ENCODE peak calls at places on chromosomes 12 and 14, in ten cellular contexts. One of them, this sample, is unnamed. For H3K4me1, the result is how much of the 10 kb centered on the place peaks cover.

GRCh38 chr14:22973217-22974032 is 8.9 kb downstream of the AJUBA start:
- DNase-seq in stomach: peak
- DNase-seq in heart left ventricle: no peak
- DNase-seq in right cardiac atrium: no peak
- DNase-seq in colonic mucosa: peak
- DNase-seq in fibroblast of lung: peak
- DNase-seq in foreskin keratinocyte: no peak
- DNase-seq in ovary: no peak
- DNase-seq in adrenal gland: peak
- DNase-seq in effector memory CD4-positive, alpha-beta T cell: no peak
- DNase-seq in this sample: peak

GRCh38 chr14:101480022-101480746 is 81.1 kb upstream of the DIO3 start:
- DNase-seq in fibroblast of lung: no peak
- DNase-seq in stomach: peak
- DNase-seq in foreskin keratinocyte: no peak
- DNase-seq in ovary: no peak
- DNase-seq in effector memory CD4-positive, alpha-beta T cell: no peak
- DNase-seq in heart left ventricle: no peak
- DNase-seq in right cardiac atrium: no peak
- DNase-seq in adrenal gland: peak
- DNase-seq in colonic mucosa: peak
- DNase-seq in this sample: no peak

GRCh38 chr14:98189944-98190343 is 1082.1 kb downstream of the BCL11B start:
- DNase-seq in right cardiac atrium: no peak
- DNase-seq in stomach: no peak
- DNase-seq in foreskin keratinocyte: no peak
- DNase-seq in ovary: no peak
- DNase-seq in effector memory CD4-positive, alpha-beta T cell: no peak
- DNase-seq in colonic mucosa: no peak
- DNase-seq in adrenal gland: no peak
- DNase-seq in heart left ventricle: no peak
- DNase-seq in fibroblast of lung: no peak
- DNase-seq in this sample: no peak

GRCh38 chr12:74468401-74468800 is 69.2 kb upstream of the ATXN7L3B start:
- DNase-seq in stomach: no peak
- DNase-seq in foreskin keratinocyte: no peak
- DNase-seq in right cardiac atrium: no peak
- DNase-seq in fibroblast of lung: no peak
- DNase-seq in effector memory CD4-positive, alpha-beta T cell: no peak
- DNase-seq in heart left ventricle: no peak
- DNase-seq in colonic mucosa: no peak
- DNase-seq in ovary: no peak
- DNase-seq in adrenal gland: no peak
- DNase-seq in this sample: no peak

GRCh38 chr12:125330645-125331341 is 265.6 kb downstream of the AACS start:
- DNase-seq in heart left ventricle: peak
- DNase-seq in colonic mucosa: peak
- DNase-seq in right cardiac atrium: peak
- DNase-seq in effector memory CD4-positive, alpha-beta T cell: no peak
- DNase-seq in ovary: peak
- DNase-seq in foreskin keratinocyte: no peak
- DNase-seq in fibroblast of lung: peak
- DNase-seq in adrenal gland: peak
- DNase-seq in stomach: peak
- DNase-seq in this sample: peak

GRCh38 chr12:104709692-104710435 is 248.2 kb downstream of the SLC41A2 start:
- DNase-seq in foreskin keratinocyte: no peak
- DNase-seq in effector memory CD4-positive, alpha-beta T cell: no peak
- DNase-seq in right cardiac atrium: no peak
- DNase-seq in stomach: no peak
- DNase-seq in fibroblast of lung: no peak
- DNase-seq in heart left ventricle: no peak
- DNase-seq in colonic mucosa: no peak
- DNase-seq in adrenal gland: no peak
- DNase-seq in ovary: no peak
- DNase-seq in this sample: no peak

GRCh38 chr12:67795235-67795634 is 146.7 kb downstream of the DYRK2 start:
- DNase-seq in colonic mucosa: no peak
- DNase-seq in adrenal gland: no peak
- DNase-seq in fibroblast of lung: no peak
- DNase-seq in right cardiac atrium: no peak
- DNase-seq in heart left ventricle: no peak
- DNase-seq in effector memory CD4-positive, alpha-beta T cell: no peak
- DNase-seq in stomach: no peak
- DNase-seq in foreskin keratinocyte: no peak
- DNase-seq in ovary: no peak
- DNase-seq in this sample: no peak

GRCh38 chr14:55356913-55357312 is 54.7 kb downstream of the ATG14 start:
- DNase-seq in fibroblast of lung: no peak
- DNase-seq in heart left ventricle: no peak
- DNase-seq in right cardiac atrium: no peak
- DNase-seq in foreskin keratinocyte: no peak
- DNase-seq in effector memory CD4-positive, alpha-beta T cell: no peak
- DNase-seq in stomach: no peak
- DNase-seq in ovary: no peak
- DNase-seq in colonic mucosa: peak
- DNase-seq in adrenal gland: no peak
- DNase-seq in this sample: no peak

DNA sequence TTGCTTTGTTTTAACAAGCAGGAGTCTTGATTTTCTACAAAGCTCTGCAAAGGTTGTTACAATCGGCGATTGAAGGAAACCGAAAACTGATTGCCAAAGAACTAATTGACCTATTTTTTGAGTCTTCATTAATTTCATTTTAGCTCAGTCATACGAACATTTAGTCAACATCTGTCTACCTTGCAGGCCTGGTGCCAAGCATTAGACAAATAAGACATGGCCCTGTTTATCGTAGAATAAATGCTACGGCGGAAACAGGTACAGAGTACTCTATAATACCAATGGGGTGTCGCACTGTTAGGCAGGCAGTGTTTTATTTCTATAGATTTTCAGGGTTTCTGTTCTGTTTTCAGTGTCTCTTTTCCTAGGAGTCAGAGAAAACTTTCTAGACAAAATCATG is 171.5 kb downstream of the BCAT1 start:
- DNase-seq in stomach: no peak
- DNase-seq in foreskin keratinocyte: no peak
- DNase-seq in effector memory CD4-positive, alpha-beta T cell: no peak
- DNase-seq in fibroblast of lung: no peak
- DNase-seq in right cardiac atrium: no peak
- DNase-seq in ovary: no peak
- DNase-seq in colonic mucosa: no peak
- DNase-seq in heart left ventricle: no peak
- DNase-seq in adrenal gland: peak
- DNase-seq in this sample: no peak
- H3K4me1 ChIP-seq in stomach: under half
- H3K4me1 ChIP-seq in foreskin keratinocyte: under half
- H3K4me1 ChIP-seq in effector memory CD4-positive, alpha-beta T cell: under half
- H3K4me1 ChIP-seq in fibroblast of lung: under half
- H3K4me1 ChIP-seq in right cardiac atrium: under half
- H3K4me1 ChIP-seq in ovary: under half
- H3K4me1 ChIP-seq in colonic mucosa: under half
- H3K4me1 ChIP-seq in heart left ventricle: under half
- H3K4me1 ChIP-seq in adrenal gland: under half
- H3K4me1 ChIP-seq in this sample: under half

GRCh38 chr14:61720302-61720677 is 25.0 kb downstream of the HIF1A start:
- DNase-seq in right cardiac atrium: no peak
- DNase-seq in effector memory CD4-positive, alpha-beta T cell: no peak
- DNase-seq in colonic mucosa: no peak
- DNase-seq in ovary: no peak
- DNase-seq in heart left ventricle: no peak
- DNase-seq in stomach: no peak
- DNase-seq in fibroblast of lung: peak
- DNase-seq in foreskin keratinocyte: no peak
- DNase-seq in adrenal gland: no peak
- DNase-seq in this sample: no peak

GRCh38 chr14:61713724-61714437 is 18.6 kb downstream of the HIF1A start:
- DNase-seq in fibroblast of lung: no peak
- DNase-seq in right cardiac atrium: no peak
- DNase-seq in colonic mucosa: no peak
- DNase-seq in foreskin keratinocyte: no peak
- DNase-seq in ovary: no peak
- DNase-seq in adrenal gland: no peak
- DNase-seq in effector memory CD4-positive, alpha-beta T cell: no peak
- DNase-seq in heart left ventricle: no peak
- DNase-seq in stomach: no peak
- DNase-seq in this sample: no peak

GRCh38 chr14:61719344-61720301 is 24.3 kb downstream of the HIF1A start:
- DNase-seq in foreskin keratinocyte: no peak
- DNase-seq in effector memory CD4-positive, alpha-beta T cell: no peak
- DNase-seq in stomach: no peak
- DNase-seq in colonic mucosa: no peak
- DNase-seq in adrenal gland: no peak
- DNase-seq in ovary: no peak
- DNase-seq in heart left ventricle: no peak
- DNase-seq in fibroblast of lung: no peak
- DNase-seq in right cardiac atrium: no peak
- DNase-seq in this sample: no peak

GRCh38 chr14:61718039-61718438 is 22.7 kb downstream of the HIF1A start:
- DNase-seq in adrenal gland: no peak
- DNase-seq in effector memory CD4-positive, alpha-beta T cell: no peak
- DNase-seq in right cardiac atrium: no peak
- DNase-seq in heart left ventricle: no peak
- DNase-seq in stomach: no peak
- DNase-seq in colonic mucosa: no peak
- DNase-seq in fibroblast of lung: no peak
- DNase-seq in ovary: no peak
- DNase-seq in foreskin keratinocyte: no peak
- DNase-seq in this sample: no peak

DNA sequence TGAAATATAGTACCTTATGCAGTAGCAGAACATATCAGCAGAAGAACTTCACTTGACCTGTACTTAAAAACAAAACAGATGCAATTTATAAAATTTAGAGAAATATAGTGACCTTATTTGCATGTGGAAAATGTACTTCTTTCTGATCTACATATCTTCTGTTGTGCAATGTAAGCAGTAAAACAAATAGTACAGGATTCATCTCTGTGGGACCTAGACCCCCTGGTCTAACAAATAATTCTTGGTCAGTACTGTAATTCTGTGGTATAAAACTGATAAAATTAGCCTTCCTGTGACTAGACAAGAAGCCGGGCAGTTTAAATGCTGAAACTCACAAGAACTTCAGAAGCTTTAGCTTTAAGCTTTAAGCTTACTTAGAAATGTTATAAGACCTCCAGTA is 21.6 kb downstream of the HIF1A start:
- DNase-seq in colonic mucosa: no peak
- DNase-seq in foreskin keratinocyte: no peak
- DNase-seq in ovary: no peak
- DNase-seq in right cardiac atrium: no peak
- DNase-seq in stomach: no peak
- DNase-seq in adrenal gland: no peak
- DNase-seq in heart left ventricle: no peak
- DNase-seq in effector memory CD4-positive, alpha-beta T cell: no peak
- DNase-seq in fibroblast of lung: no peak
- DNase-seq in this sample: no peak
- H3K4me1 ChIP-seq in colonic mucosa: under half
- H3K4me1 ChIP-seq in foreskin keratinocyte: under half
- H3K4me1 ChIP-seq in ovary: under half
- H3K4me1 ChIP-seq in right cardiac atrium: under half
- H3K4me1 ChIP-seq in stomach: half or more
- H3K4me1 ChIP-seq in adrenal gland: under half
- H3K4me1 ChIP-seq in heart left ventricle: half or more
- H3K4me1 ChIP-seq in effector memory CD4-positive, alpha-beta T cell: under half
- H3K4me1 ChIP-seq in fibroblast of lung: under half
- H3K4me1 ChIP-seq in this sample: half or more

GRCh38 chr12:573226-573625 is 90.0 kb downstream of the NINJ2 start:
- DNase-seq in effector memory CD4-positive, alpha-beta T cell: no peak
- DNase-seq in adrenal gland: no peak
- DNase-seq in heart left ventricle: no peak
- DNase-seq in fibroblast of lung: no peak
- DNase-seq in stomach: peak
- DNase-seq in foreskin keratinocyte: no peak
- DNase-seq in colonic mucosa: no peak
- DNase-seq in ovary: no peak
- DNase-seq in right cardiac atrium: no peak
- DNase-seq in this sample: no peak

GRCh38 chr12:574475-575128 is 88.6 kb downstream of the NINJ2 start:
- DNase-seq in effector memory CD4-positive, alpha-beta T cell: no peak
- DNase-seq in ovary: no peak
- DNase-seq in foreskin keratinocyte: peak
- DNase-seq in heart left ventricle: no peak
- DNase-seq in colonic mucosa: no peak
- DNase-seq in adrenal gland: no peak
- DNase-seq in right cardiac atrium: no peak
- DNase-seq in fibroblast of lung: peak
- DNase-seq in stomach: peak
- DNase-seq in this sample: no peak

GRCh38 chr12:570949-571794 is 92.1 kb downstream of the NINJ2 start:
- DNase-seq in stomach: peak
- DNase-seq in heart left ventricle: peak
- DNase-seq in foreskin keratinocyte: peak
- DNase-seq in right cardiac atrium: peak
- DNase-seq in adrenal gland: peak
- DNase-seq in effector memory CD4-positive, alpha-beta T cell: no peak
- DNase-seq in colonic mucosa: peak
- DNase-seq in ovary: peak
- DNase-seq in fibroblast of lung: peak
- DNase-seq in this sample: peak

GRCh38 chr12:571795-572531 is 91.3 kb downstream of the NINJ2 start:
- DNase-seq in ovary: peak
- DNase-seq in right cardiac atrium: peak
- DNase-seq in fibroblast of lung: no peak
- DNase-seq in adrenal gland: peak
- DNase-seq in heart left ventricle: peak
- DNase-seq in stomach: peak
- DNase-seq in foreskin keratinocyte: peak
- DNase-seq in effector memory CD4-positive, alpha-beta T cell: no peak
- DNase-seq in colonic mucosa: no peak
- DNase-seq in this sample: no peak

GRCh38 chr12:572532-572899 is 90.7 kb downstream of the NINJ2 start:
- DNase-seq in effector memory CD4-positive, alpha-beta T cell: no peak
- DNase-seq in adrenal gland: no peak
- DNase-seq in ovary: no peak
- DNase-seq in heart left ventricle: no peak
- DNase-seq in stomach: peak
- DNase-seq in right cardiac atrium: no peak
- DNase-seq in fibroblast of lung: peak
- DNase-seq in colonic mucosa: no peak
- DNase-seq in foreskin keratinocyte: peak
- DNase-seq in this sample: no peak
- H3K4me1 ChIP-seq in effector memory CD4-positive, alpha-beta T cell: under half
- H3K4me1 ChIP-seq in adrenal gland: under half
- H3K4me1 ChIP-seq in ovary: under half
- H3K4me1 ChIP-seq in heart left ventricle: half or more
- H3K4me1 ChIP-seq in stomach: half or more
- H3K4me1 ChIP-seq in right cardiac atrium: under half
- H3K4me1 ChIP-seq in fibroblast of lung: under half
- H3K4me1 ChIP-seq in colonic mucosa: under half
- H3K4me1 ChIP-seq in foreskin keratinocyte: under half
- H3K4me1 ChIP-seq in this sample: under half

GRCh38 chr14:69664190-69664742 is 52.9 kb downstream of the SUSD6 start:
- DNase-seq in heart left ventricle: no peak
- DNase-seq in stomach: no peak
- DNase-seq in adrenal gland: no peak
- DNase-seq in right cardiac atrium: no peak
- DNase-seq in fibroblast of lung: no peak
- DNase-seq in ovary: no peak
- DNase-seq in colonic mucosa: no peak
- DNase-seq in effector memory CD4-positive, alpha-beta T cell: no peak
- DNase-seq in foreskin keratinocyte: no peak
- DNase-seq in this sample: no peak
- H3K4me1 ChIP-seq in heart left ventricle: half or more
- H3K4me1 ChIP-seq in stomach: half or more
- H3K4me1 ChIP-seq in adrenal gland: half or more
- H3K4me1 ChIP-seq in right cardiac atrium: under half
- H3K4me1 ChIP-seq in fibroblast of lung: under half
- H3K4me1 ChIP-seq in ovary: under half
- H3K4me1 ChIP-seq in colonic mucosa: under half
- H3K4me1 ChIP-seq in effector memory CD4-positive, alpha-beta T cell: under half
- H3K4me1 ChIP-seq in foreskin keratinocyte: under half
- H3K4me1 ChIP-seq in this sample: half or more